ENCODE peak calls at places on chromosomes 6 and 20, in four cellular contexts. I is GM12878, X is HepG2, W is K562. S is an unnamed sample.

GRCh38 chr6:134674562-134674961 is 275.3 kb downstream of the ALDH8A1 start:
- DNase-seq in W (no peak), I (no peak), X (no peak), S (no peak)

GRCh38 chr6:116156405-116157326 is 30.7 kb upstream of the COL10A1 start:
- DNase-seq in I (no peak), W (no peak), X (no peak), S (no peak)

GRCh38 chr6:42450314-42451145 is 1.2 kb downstream of the TRERF1 start:
- DNase-seq in W (no peak), I (no peak), X (no peak), S (no peak)

GRCh38 chr20:23115823-23116222 is 29.7 kb upstream of the CD93 start:
- DNase-seq in W (no peak), I (peak; percentile 33), X (no peak), S (no peak)

GRCh38 chr20:49100934-49101333 is 54.8 kb downstream of the CSE1L start:
- DNase-seq in W (no peak), I (no peak), X (no peak), S (no peak)

GRCh38 chr6:67630146-67630545 is 1004.9 kb upstream of the ADGRB3 start:
- DNase-seq in X (no peak), W (no peak), I (no peak), S (no peak)

GRCh38 chr20:51416532-51417244 is 125.8 kb downstream of the NFATC2 start:
- DNase-seq in X (no peak), W (no peak), I (no peak), S (no peak)

GRCh38 chr20:5197847-5198650 is 71.2 kb downstream of the CDS2 start:
- DNase-seq in X (no peak), W (no peak), I (no peak), S (no peak)

GRCh38 chr20:51460569-51461265 is 81.8 kb downstream of the NFATC2 start:
- DNase-seq in W (no peak), X (no peak), I (peak; percentile 64), S (no peak)

GRCh38 chr6:37136821-37137200 is 33.1 kb upstream of the PIM1 start:
- DNase-seq in X (no peak), W (no peak), I (no peak), S (no peak)

GRCh38 chr6:150865043-150865405 is 478 bp upstream of the MTHFD1L start:
- DNase-seq in I (no peak), W (no peak), X (no peak), S (no peak)

GRCh38 chr6:39102024-39102820 is 12.8 kb downstream of the SAYSD1 start:
- DNase-seq in X (peak; percentile 43), I (no peak), W (peak; percentile 85), S (peak; percentile 79)

GRCh38 chr6:129501401-129502051 is 208.5 kb downstream of the ARHGAP18 start:
- DNase-seq in I (no peak), W (peak; percentile 67), X (peak; percentile 79), S (no peak)

DNA sequence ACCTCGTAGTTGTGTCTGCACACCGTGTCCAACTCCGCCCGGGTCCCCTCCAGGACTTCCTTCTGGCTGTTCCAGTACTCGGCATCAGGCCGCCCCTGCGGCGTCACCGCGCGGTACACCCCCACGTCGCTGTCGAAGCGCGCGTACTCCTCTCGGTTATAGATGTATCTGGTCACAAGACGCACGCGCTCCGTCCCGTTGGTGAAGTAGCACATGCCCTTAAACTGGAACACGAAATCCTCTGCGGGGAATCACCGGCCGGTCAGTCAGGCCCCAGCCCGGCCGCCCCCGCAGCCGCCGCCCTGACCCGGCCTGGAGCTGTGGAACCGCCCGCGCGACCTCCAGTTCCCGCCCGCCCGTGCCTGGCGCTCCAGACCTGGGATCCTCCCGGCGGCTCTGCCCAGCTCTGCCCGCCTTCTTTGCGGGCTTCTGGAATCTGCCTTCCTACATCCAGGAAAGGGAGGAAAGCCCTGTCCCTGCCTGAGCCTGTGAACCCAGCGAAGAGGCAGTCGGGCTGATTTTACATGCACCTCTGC is 1.6 kb downstream of the HLA-DQB1 start:
- DNase-seq in W (no peak), X (no peak), I (no peak), S (no peak)
- TF ChIP-seq CREM in W (no peak), X (no peak), I (no peak), S (no peak)

DNA sequence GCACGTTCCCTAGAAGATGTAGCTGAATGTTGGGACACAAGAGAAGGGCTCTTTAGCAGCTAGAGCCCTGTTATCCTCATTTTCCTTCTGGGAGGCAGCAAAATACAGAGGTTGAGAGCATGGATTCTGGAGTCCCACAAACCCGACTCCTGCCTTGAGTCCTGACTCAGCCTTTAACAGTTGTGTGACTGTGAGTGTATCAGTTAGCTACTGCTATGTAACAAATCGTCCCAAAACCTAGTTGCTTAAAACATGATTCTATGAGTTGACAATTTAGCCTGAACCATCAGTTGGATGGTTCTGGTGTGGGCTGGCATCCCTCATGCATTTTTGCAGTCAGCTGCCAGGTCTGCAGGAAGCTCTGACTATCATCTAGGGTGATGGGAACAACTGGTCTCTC is 54.6 kb downstream of the RBM38 start:
- DNase-seq in I (no peak), X (no peak), W (no peak), S (no peak)
- TF ChIP-seq CREM in I (no peak), X (no peak), W (no peak), S (no peak)

DNA sequence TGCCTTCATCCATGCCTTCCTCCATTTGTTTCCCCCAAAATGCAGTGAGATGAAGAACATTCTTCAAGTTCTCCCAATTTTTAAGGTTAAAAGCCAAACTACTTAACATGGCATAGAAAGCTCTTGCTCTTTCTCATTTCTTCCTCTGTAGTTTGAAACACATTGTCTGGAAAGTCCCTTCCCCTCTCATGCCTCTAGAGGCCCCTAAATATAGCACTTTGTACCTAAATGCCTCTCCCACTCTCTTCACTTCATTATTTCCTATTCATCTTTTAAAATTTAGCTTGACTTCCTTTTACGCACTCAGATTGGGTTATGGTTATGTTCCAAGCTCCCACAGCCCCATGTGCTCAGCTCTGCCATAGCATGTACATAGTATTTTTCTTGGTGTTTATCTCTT is 389.3 kb downstream of the HDGFL1 start:
- DNase-seq in W (no peak), X (no peak), I (no peak), S (no peak)
- TF ChIP-seq CREM in W (no peak), X (no peak), I (no peak), S (no peak)

GRCh38 chr20:14992071-14992654 is 654.8 kb upstream of the FLRT3 start:
- DNase-seq in I (no peak), X (peak; percentile 80), W (no peak), S (no peak)
- TF ChIP-seq CREM in I (no peak), X (no peak), W (no peak), S (no peak)

GRCh38 chr6:139742671-139743070 is 368.2 kb upstream of the CITED2 start:
- DNase-seq in W (no peak), I (no peak), X (no peak), S (no peak)

GRCh38 chr6:139747154-139747553 is 372.7 kb upstream of the CITED2 start:
- DNase-seq in W (no peak), I (no peak), X (no peak), S (no peak)

GRCh38 chr6:139744891-139745290 is 370.4 kb upstream of the CITED2 start:
- DNase-seq in X (no peak), I (no peak), W (no peak), S (no peak)

GRCh38 chr6:139744038-139744437 is 369.6 kb upstream of the CITED2 start:
- DNase-seq in I (no peak), W (no peak), X (no peak), S (no peak)

DNA sequence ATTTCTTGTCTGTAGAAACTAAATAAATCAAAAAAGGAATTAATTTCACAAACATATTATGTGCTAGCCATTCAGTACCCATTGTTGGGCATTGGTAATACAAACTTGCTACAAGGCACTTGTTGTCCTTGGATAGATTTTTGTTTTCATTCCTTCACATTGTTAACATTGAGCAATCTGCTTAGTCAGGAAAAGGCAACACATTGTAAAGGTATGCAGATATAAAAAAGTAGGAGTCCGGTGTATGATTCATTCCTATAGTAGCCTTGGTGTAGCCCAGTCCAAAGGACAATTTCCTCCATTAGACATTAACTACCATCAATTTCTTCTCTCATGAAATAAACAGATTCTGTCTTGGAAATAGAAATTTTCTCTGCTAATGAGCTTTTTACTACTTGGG is 369.2 kb upstream of the CITED2 start:
- DNase-seq in X (peak; percentile 64), W (no peak), I (no peak), S (no peak)
- TF ChIP-seq CREM in X (no peak), W (no peak), I (no peak), S (no peak)

DNA sequence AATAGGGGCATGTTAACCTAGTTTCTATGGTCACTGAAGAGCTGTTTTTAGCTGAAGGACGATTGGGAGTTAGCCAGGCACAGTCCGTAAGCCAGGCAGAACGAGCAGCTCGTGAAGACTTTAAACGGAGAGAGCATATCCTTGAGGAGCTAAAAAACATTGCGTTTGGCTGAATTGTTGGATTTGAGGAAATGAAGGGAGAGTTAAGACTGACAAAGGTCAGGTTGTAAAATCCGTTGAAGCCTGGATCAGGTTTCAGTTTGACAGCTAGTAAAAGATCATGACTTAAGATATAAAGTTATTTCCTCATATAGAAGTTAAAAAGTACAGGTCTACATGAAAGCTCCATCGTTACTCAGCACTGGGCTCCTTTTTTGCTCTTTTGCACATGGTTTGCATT is 2.8 kb downstream of the DBNDD2 start:
- DNase-seq in X (no peak), I (no peak), W (no peak), S (no peak)
- TF ChIP-seq CREM in X (no peak), I (no peak), W (no peak), S (no peak)

DNA sequence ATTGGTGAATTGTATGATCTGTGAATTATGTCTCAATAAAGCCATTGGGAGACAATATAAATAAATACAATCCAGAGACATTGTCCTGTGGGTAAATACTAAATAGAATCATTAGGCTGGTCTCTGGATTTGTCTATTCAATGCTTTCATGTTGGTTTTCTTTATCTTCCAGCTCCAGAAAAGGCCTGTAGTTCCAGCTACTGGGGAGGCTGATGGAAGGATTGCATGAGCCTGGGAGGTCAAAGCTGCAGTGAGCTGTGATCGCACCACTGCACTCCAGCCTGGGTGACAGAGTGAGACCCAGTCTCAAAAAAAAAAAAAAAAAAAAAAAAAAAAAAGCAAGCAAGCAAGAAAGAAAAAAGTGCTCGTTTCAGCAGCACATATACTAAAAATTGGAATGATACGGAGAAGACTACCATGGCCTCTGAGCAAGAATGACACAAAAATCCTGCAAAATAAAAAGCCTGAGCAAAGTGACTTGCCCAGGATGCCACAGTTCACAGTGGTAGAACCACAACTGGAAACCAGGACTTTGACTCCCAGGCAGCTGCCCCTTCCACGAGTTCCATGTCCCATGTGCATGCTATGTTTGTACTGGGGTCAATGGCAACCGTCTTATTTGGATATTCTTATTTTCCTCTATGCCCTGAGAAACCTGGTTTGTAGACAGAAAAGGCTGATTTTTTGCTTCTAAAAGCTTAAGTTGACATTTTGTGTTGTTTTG is 33.6 kb upstream of the GMPR start:
- DNase-seq in W (no peak), I (no peak), X (no peak), S (no peak)
- TF ChIP-seq CREM in W (no peak), I (no peak), X (no peak), S (no peak)

S was measured in WTC11.